ENCODE peak calls at places on chromosomes 6 and 20, in six cellular contexts. One of them, this sample, is unnamed.

GRCh38 chr6:107704377-107705013 is 119.6 kb downstream of the SCML4 start:
- DNase-seq in hepatocyte: peak; percentile 72
- DNase-seq in left ventricle myocardium inferior: no peak
- DNase-seq in thyroid gland: no peak
- DNase-seq in tibial artery: no peak
- DNase-seq in endodermal cell: peak; percentile 61
- DNase-seq in this sample: no peak

GRCh38 chr6:117574198-117574597 is 28.1 kb downstream of the GOPC start:
- DNase-seq in left ventricle myocardium inferior: no peak
- DNase-seq in hepatocyte: no peak
- DNase-seq in tibial artery: no peak
- DNase-seq in thyroid gland: no peak
- DNase-seq in endodermal cell: no peak
- DNase-seq in this sample: no peak

GRCh38 chr6:3749390-3749978 is 2.0 kb downstream of the PXDC1 start:
- DNase-seq in hepatocyte: peak; percentile 85
- DNase-seq in left ventricle myocardium inferior: no peak
- DNase-seq in thyroid gland: peak; percentile 68
- DNase-seq in endodermal cell: no peak
- DNase-seq in tibial artery: no peak
- DNase-seq in this sample: peak; percentile 42

GRCh38 chr6:39787322-39787721 is 4.9 kb upstream of the DAAM2 start:
- DNase-seq in endodermal cell: no peak
- DNase-seq in hepatocyte: no peak
- DNase-seq in left ventricle myocardium inferior: no peak
- DNase-seq in thyroid gland: no peak
- DNase-seq in tibial artery: no peak
- DNase-seq in this sample: no peak

GRCh38 chr6:105606871-105607421 is 204.1 kb upstream of the PREP start:
- DNase-seq in thyroid gland: no peak
- DNase-seq in hepatocyte: peak; percentile 25
- DNase-seq in endodermal cell: no peak
- DNase-seq in left ventricle myocardium inferior: no peak
- DNase-seq in tibial artery: no peak
- DNase-seq in this sample: no peak

GRCh38 chr6:25017932-25018581 is 82.3 kb upstream of the RIPOR2 start:
- DNase-seq in endodermal cell: peak; percentile 92
- DNase-seq in thyroid gland: peak; percentile 27
- DNase-seq in left ventricle myocardium inferior: peak; percentile 53
- DNase-seq in tibial artery: peak; percentile 63
- DNase-seq in hepatocyte: peak; percentile 75
- DNase-seq in this sample: peak; percentile 81

GRCh38 chr20:50425076-50425475 is 85.1 kb upstream of the PTPN1 start:
- DNase-seq in hepatocyte: no peak
- DNase-seq in tibial artery: peak; percentile 42
- DNase-seq in endodermal cell: peak; percentile 62
- DNase-seq in thyroid gland: no peak
- DNase-seq in left ventricle myocardium inferior: no peak
- DNase-seq in this sample: no peak

GRCh38 chr6:131167773-131168172 is 32.5 kb downstream of the AKAP7 start:
- DNase-seq in left ventricle myocardium inferior: no peak
- DNase-seq in tibial artery: no peak
- DNase-seq in endodermal cell: no peak
- DNase-seq in hepatocyte: no peak
- DNase-seq in thyroid gland: no peak
- DNase-seq in this sample: no peak

GRCh38 chr6:139278190-139278589 is 13.6 kb downstream of the TXLNB start:
- DNase-seq in endodermal cell: peak; percentile 56
- DNase-seq in hepatocyte: no peak
- DNase-seq in tibial artery: no peak
- DNase-seq in left ventricle myocardium inferior: no peak
- DNase-seq in thyroid gland: no peak
- DNase-seq in this sample: no peak

GRCh38 chr6:134111062-134111677 is 58.7 kb upstream of the SLC2A12 start:
- DNase-seq in endodermal cell: peak; percentile 71
- DNase-seq in thyroid gland: peak; percentile 15
- DNase-seq in left ventricle myocardium inferior: no peak
- DNase-seq in hepatocyte: peak; percentile 72
- DNase-seq in tibial artery: no peak
- DNase-seq in this sample: peak; percentile 60

GRCh38 chr20:38894091-38894847 is 31.9 kb upstream of the FAM83D start:
- DNase-seq in endodermal cell: no peak
- DNase-seq in left ventricle myocardium inferior: peak; percentile 50
- DNase-seq in tibial artery: no peak
- DNase-seq in thyroid gland: no peak
- DNase-seq in hepatocyte: no peak
- DNase-seq in this sample: peak; percentile 54

GRCh38 chr6:43877463-43878126 is 107.6 kb downstream of the VEGFA start:
- DNase-seq in thyroid gland: no peak
- DNase-seq in endodermal cell: peak; percentile 68
- DNase-seq in hepatocyte: no peak
- DNase-seq in left ventricle myocardium inferior: no peak
- DNase-seq in tibial artery: no peak
- DNase-seq in this sample: no peak

GRCh38 chr6:57193177-57193576 is 21.1 kb downstream of the BAG2 start:
- DNase-seq in tibial artery: no peak
- DNase-seq in hepatocyte: no peak
- DNase-seq in left ventricle myocardium inferior: no peak
- DNase-seq in thyroid gland: no peak
- DNase-seq in endodermal cell: no peak
- DNase-seq in this sample: no peak

GRCh38 chr6:8065519-8065911 is 1.3 kb upstream of the BLOC1S5 start:
- DNase-seq in left ventricle myocardium inferior: no peak
- DNase-seq in tibial artery: no peak
- DNase-seq in endodermal cell: no peak
- DNase-seq in thyroid gland: no peak
- DNase-seq in hepatocyte: no peak
- DNase-seq in this sample: no peak

GRCh38 chr6:16731503-16732018 is 29.7 kb downstream of the ATXN1 start:
- DNase-seq in hepatocyte: no peak
- DNase-seq in thyroid gland: no peak
- DNase-seq in left ventricle myocardium inferior: no peak
- DNase-seq in tibial artery: no peak
- DNase-seq in endodermal cell: no peak
- DNase-seq in this sample: no peak

GRCh38 chr6:10163159-10163962 is 251.5 kb downstream of the TFAP2A start:
- DNase-seq in left ventricle myocardium inferior: no peak
- DNase-seq in hepatocyte: peak; percentile 35
- DNase-seq in thyroid gland: no peak
- DNase-seq in tibial artery: no peak
- DNase-seq in endodermal cell: peak; percentile 53
- DNase-seq in this sample: peak; percentile 48

GRCh38 chr6:42400031-42400760 is 51.5 kb downstream of the TRERF1 start:
- DNase-seq in thyroid gland: no peak
- DNase-seq in endodermal cell: no peak
- DNase-seq in tibial artery: no peak
- DNase-seq in hepatocyte: no peak
- DNase-seq in left ventricle myocardium inferior: no peak
- DNase-seq in this sample: no peak

GRCh38 chr6:11381801-11382513 is 149.5 kb upstream of the NEDD9 start:
- DNase-seq in hepatocyte: no peak
- DNase-seq in thyroid gland: peak; percentile 53
- DNase-seq in left ventricle myocardium inferior: no peak
- DNase-seq in endodermal cell: peak; percentile 49
- DNase-seq in tibial artery: no peak
- DNase-seq in this sample: no peak

GRCh38 chr20:35395728-35396127 is 16.0 kb downstream of the UQCC1 start:
- DNase-seq in left ventricle myocardium inferior: no peak
- DNase-seq in endodermal cell: no peak
- DNase-seq in thyroid gland: no peak
- DNase-seq in hepatocyte: no peak
- DNase-seq in tibial artery: peak; percentile 24
- DNase-seq in this sample: no peak

GRCh38 chr20:15836634-15837033 is 736.6 kb downstream of the KIF16B start:
- DNase-seq in left ventricle myocardium inferior: no peak
- DNase-seq in tibial artery: no peak
- DNase-seq in thyroid gland: no peak
- DNase-seq in endodermal cell: no peak
- DNase-seq in hepatocyte: no peak
- DNase-seq in this sample: no peak

GRCh38 chr6:2111162-2111677 is 134.2 kb downstream of the GMDS start:
- DNase-seq in left ventricle myocardium inferior: no peak
- DNase-seq in tibial artery: no peak
- DNase-seq in endodermal cell: no peak
- DNase-seq in hepatocyte: no peak
- DNase-seq in thyroid gland: no peak
- DNase-seq in this sample: no peak

GRCh38 chr6:13846841-13847240 is 32.5 kb upstream of the MCUR1 start:
- DNase-seq in hepatocyte: no peak
- DNase-seq in endodermal cell: peak; percentile 83
- DNase-seq in tibial artery: no peak
- DNase-seq in thyroid gland: no peak
- DNase-seq in left ventricle myocardium inferior: no peak
- DNase-seq in this sample: peak; percentile 44

GRCh38 chr6:118876814-118877213 is 17.1 kb upstream of the ASF1A start:
- DNase-seq in endodermal cell: no peak
- DNase-seq in left ventricle myocardium inferior: no peak
- DNase-seq in thyroid gland: no peak
- DNase-seq in tibial artery: no peak
- DNase-seq in hepatocyte: no peak
- DNase-seq in this sample: no peak

GRCh38 chr20:11686900-11687543 is 230.7 kb upstream of the BTBD3 start:
- DNase-seq in thyroid gland: peak; percentile 72
- DNase-seq in tibial artery: no peak
- DNase-seq in left ventricle myocardium inferior: peak; percentile 33
- DNase-seq in hepatocyte: peak; percentile 46
- DNase-seq in endodermal cell: peak; percentile 69
- DNase-seq in this sample: no peak

GRCh38 chr6:31693535-31693934 is 9.6 kb downstream of the ABHD16A start:
- DNase-seq in hepatocyte: no peak
- DNase-seq in thyroid gland: no peak
- DNase-seq in endodermal cell: no peak
- DNase-seq in left ventricle myocardium inferior: no peak
- DNase-seq in tibial artery: no peak
- DNase-seq in this sample: no peak

GRCh38 chr6:129719692-129720091 is 9.7 kb upstream of the ARHGAP18 start:
- DNase-seq in tibial artery: no peak
- DNase-seq in hepatocyte: no peak
- DNase-seq in thyroid gland: no peak
- DNase-seq in endodermal cell: no peak
- DNase-seq in left ventricle myocardium inferior: no peak
- DNase-seq in this sample: no peak

GRCh38 chr20:19993937-19994667 is 23.1 kb upstream of the NAA20 start:
- DNase-seq in left ventricle myocardium inferior: peak; percentile 49
- DNase-seq in tibial artery: no peak
- DNase-seq in hepatocyte: no peak
- DNase-seq in endodermal cell: no peak
- DNase-seq in thyroid gland: no peak
- DNase-seq in this sample: no peak

GRCh38 chr6:110756817-110757216 is 58.5 kb downstream of the CDK19 start:
- DNase-seq in tibial artery: no peak
- DNase-seq in endodermal cell: no peak
- DNase-seq in left ventricle myocardium inferior: no peak
- DNase-seq in thyroid gland: no peak
- DNase-seq in hepatocyte: no peak
- DNase-seq in this sample: no peak

GRCh38 chr6:48777411-48777810 is 666.4 kb upstream of the PTCHD4 start:
- DNase-seq in left ventricle myocardium inferior: no peak
- DNase-seq in endodermal cell: no peak
- DNase-seq in thyroid gland: no peak
- DNase-seq in hepatocyte: no peak
- DNase-seq in tibial artery: no peak
- DNase-seq in this sample: no peak

GRCh38 chr6:15042938-15043337 is 202.9 kb upstream of the JARID2 start:
- DNase-seq in tibial artery: no peak
- DNase-seq in left ventricle myocardium inferior: no peak
- DNase-seq in thyroid gland: no peak
- DNase-seq in hepatocyte: no peak
- DNase-seq in endodermal cell: no peak
- DNase-seq in this sample: no peak

GRCh38 chr20:58892126-58892931 is 39.8 kb downstream of the GNAS start:
- DNase-seq in hepatocyte: peak; percentile 90
- DNase-seq in left ventricle myocardium inferior: peak; percentile 82
- DNase-seq in tibial artery: peak; percentile 76
- DNase-seq in thyroid gland: peak; percentile 88
- DNase-seq in endodermal cell: peak; percentile 88
- DNase-seq in this sample: peak; percentile 93

DNA sequence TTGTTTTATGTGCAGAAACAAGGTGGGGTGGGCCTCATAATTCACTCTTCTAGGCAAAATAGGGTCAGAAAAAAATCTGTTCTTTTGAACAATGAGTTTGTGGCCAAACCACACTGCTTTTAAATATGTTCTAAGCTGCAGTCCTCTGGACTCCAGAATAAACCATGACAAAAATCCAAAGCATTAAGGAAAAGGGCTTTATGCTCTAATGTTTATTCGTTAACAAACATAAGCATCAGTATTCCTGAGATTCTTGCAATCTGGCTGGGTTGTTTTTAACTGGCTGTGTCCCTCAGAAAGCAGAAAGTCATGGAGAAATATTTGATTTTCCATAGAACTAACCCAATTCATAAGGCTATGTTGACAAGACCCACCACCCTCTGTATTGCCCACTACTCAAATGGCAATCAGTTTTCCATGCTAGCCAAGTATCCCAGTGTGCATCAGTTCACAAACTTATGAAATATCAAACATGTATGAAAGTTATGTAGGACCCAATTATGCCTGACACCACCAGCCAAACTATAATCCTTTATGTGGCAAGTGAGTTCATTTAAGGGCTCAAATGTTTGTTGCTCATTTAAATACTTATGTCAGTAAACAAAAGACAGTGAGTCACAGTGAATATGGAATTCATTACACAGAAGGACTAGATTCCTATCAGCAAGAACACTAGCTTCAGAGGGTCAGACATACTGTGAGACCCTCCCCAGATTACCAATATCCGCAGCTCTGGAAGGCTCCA is 45.1 kb downstream of the PKHD1 start:
- DNase-seq in tibial artery: no peak
- DNase-seq in left ventricle myocardium inferior: no peak
- DNase-seq in hepatocyte: no peak
- DNase-seq in endodermal cell: no peak
- DNase-seq in thyroid gland: no peak
- DNase-seq in this sample: no peak
- H3K4me3 ChIP-seq in tibial artery: no peak overlapping the region
- H3K4me3 ChIP-seq in left ventricle myocardium inferior: no peak overlapping the region
- H3K4me3 ChIP-seq in hepatocyte: no peak overlapping the region
- H3K4me3 ChIP-seq in endodermal cell: no peak overlapping the region
- H3K4me3 ChIP-seq in thyroid gland: no peak overlapping the region
- H3K4me3 ChIP-seq in this sample: no peak overlapping the region

GRCh38 chr6:158259845-158260244 is 52.4 kb upstream of the TULP4 start:
- DNase-seq in endodermal cell: no peak
- DNase-seq in left ventricle myocardium inferior: no peak
- DNase-seq in tibial artery: no peak
- DNase-seq in hepatocyte: no peak
- DNase-seq in thyroid gland: no peak
- DNase-seq in this sample: no peak
- TF ChIP-seq CTCF in endodermal cell: no peak
- TF ChIP-seq CTCF in left ventricle myocardium inferior: no peak
- TF ChIP-seq CTCF in tibial artery: no peak
- TF ChIP-seq CTCF in hepatocyte: no peak
- TF ChIP-seq CTCF in thyroid gland: no peak
- TF ChIP-seq CTCF in this sample: no peak

GRCh38 chr20:63976980-63977391 is 2.5 kb downstream of the SAMD10 start:
- DNase-seq in thyroid gland: no peak
- DNase-seq in left ventricle myocardium inferior: no peak
- DNase-seq in endodermal cell: peak; percentile 39
- DNase-seq in hepatocyte: no peak
- DNase-seq in tibial artery: no peak
- DNase-seq in this sample: no peak
- H3K9me3 ChIP-seq in thyroid gland: no peaks in the 10 kb centered on the region
- H3K9me3 ChIP-seq in left ventricle myocardium inferior: no peaks in the 10 kb centered on the region
- H3K9me3 ChIP-seq in endodermal cell: no peaks in the 10 kb centered on the region
- H3K9me3 ChIP-seq in hepatocyte: no peaks in the 10 kb centered on the region
- H3K9me3 ChIP-seq in tibial artery: no peaks in the 10 kb centered on the region
- H3K9me3 ChIP-seq in this sample: no peaks in the 10 kb centered on the region

GRCh38 chr20:9506337-9506821 is 8.0 kb upstream of the LAMP5 start:
- DNase-seq in thyroid gland: peak; percentile 35
- DNase-seq in left ventricle myocardium inferior: no peak
- DNase-seq in tibial artery: no peak
- DNase-seq in hepatocyte: no peak
- DNase-seq in endodermal cell: peak; percentile 57
- DNase-seq in this sample: no peak
- H3K4me3 ChIP-seq in thyroid gland: no peak overlapping the region
- H3K4me3 ChIP-seq in left ventricle myocardium inferior: peak overlapping the region; percentile 36
- H3K4me3 ChIP-seq in tibial artery: peak overlapping the region; percentile 24
- H3K4me3 ChIP-seq in hepatocyte: no peak overlapping the region
- H3K4me3 ChIP-seq in endodermal cell: no peak overlapping the region
- H3K4me3 ChIP-seq in this sample: no peak overlapping the region

This sample was measured in WERI-Rb-1.